ENCODE peak calls at places on chromosomes 13 and 19, in four cellular contexts. H, W, X and D are unnamed samples.

GRCh38 chr13:40193290-40194203 is 472.9 kb downstream of the FOXO1 start:
- DNase-seq in W (no peak), X (no peak), H (no peak), D (no peak)

GRCh38 chr19:17966497-17967257 is at the start of gene KCNN1:
- DNase-seq in H (no peak), W (no peak), X (peak), D (no peak)

GRCh38 chr13:43359536-43359935 is 336.1 kb downstream of the DNAJC15 start:
- DNase-seq in H (no peak), W (no peak), X (no peak), D (no peak)

GRCh38 chr19:38709671-38710415 is 34.4 kb downstream of the CAPN12 start:
- DNase-seq in W (no peak), X (no peak), H (no peak), D (no peak)

GRCh38 chr19:13396256-13397080 is 109.8 kb downstream of the CACNA1A start:
- DNase-seq in W (no peak), X (peak), H (no peak), D (peak)

GRCh38 chr19:13689050-13689449 is 75.3 kb upstream of the MRI1 start:
- DNase-seq in W (no peak), H (no peak), X (no peak), D (no peak)

GRCh38 chr19:18649371-18650047 is 12.7 kb downstream of the KLHL26 start:
- DNase-seq in X (peak), W (no peak), H (no peak), D (no peak)

GRCh38 chr13:32443111-32443510 is 15.2 kb upstream of the N4BP2L1 start:
- DNase-seq in X (peak), H (peak), W (no peak), D (no peak)

GRCh38 chr13:26425439-26426358 is 131.8 kb upstream of the WASF3 start:
- DNase-seq in H (no peak), W (no peak), X (peak), D (no peak)

GRCh38 chr19:28358604-28359003 is 854.3 kb downstream of the UQCRFS1 start:
- DNase-seq in W (no peak), H (no peak), X (no peak), D (no peak)

GRCh38 chr13:113630296-113630695 is 27.7 kb downstream of the ATP4B start:
- DNase-seq in H (no peak), X (no peak), W (no peak), D (no peak)

GRCh38 chr19:39407644-39408391 is 1.2 kb downstream of the ZFP36 start:
- DNase-seq in W (peak), X (peak), H (no peak), D (no peak)

GRCh38 chr13:96003304-96003703 is 49.9 kb downstream of the UGGT2 start:
- DNase-seq in X (peak), W (no peak), H (no peak), D (no peak)

GRCh38 chr13:48000559-48001126 is 430 bp downstream of the SUCLA2 start:
- DNase-seq in X (peak), H (no peak), W (no peak), D (no peak)

GRCh38 chr13:26050568-26051230 is 1.1 kb downstream of the SHISA2 start:
- DNase-seq in W (no peak), X (peak), H (no peak), D (no peak)

GRCh38 chr19:33300016-33300981 is 2.0 kb downstream of the CEBPA start:
- DNase-seq in W (no peak), H (no peak), X (no peak), D (no peak)

GRCh38 chr19:14407889-14408640 is 11.1 kb downstream of the DDX39A start:
- DNase-seq in X (no peak), H (no peak), W (no peak), D (no peak)

GRCh38 chr13:44806841-44807240 is 182.4 kb downstream of the NUFIP1 start:
- DNase-seq in W (no peak), X (no peak), H (no peak), D (no peak)

GRCh38 chr13:95643471-95643813 is 1.1 kb downstream of the DZIP1 start:
- DNase-seq in H (no peak), X (peak), W (no peak), D (no peak)

GRCh38 chr13:106917024-106917491 is 349.1 kb upstream of the ARGLU1 start:
- DNase-seq in W (no peak), H (no peak), X (no peak), D (no peak)

GRCh38 chr19:13623686-13624405 is 117.6 kb upstream of the CACNA1A start:
- DNase-seq in W (no peak), X (no peak), H (no peak), D (no peak)

GRCh38 chr19:57566396-57567256 is 7.0 kb upstream of the ZNF550 start:
- DNase-seq in X (peak), H (no peak), W (no peak), D (no peak)

GRCh38 chr19:45632468-45633196 is 6.6 kb downstream of the EML2 start:
- DNase-seq in W (peak), H (peak), X (peak), D (peak)

GRCh38 chr13:59094149-59094548 is 1069.6 kb downstream of the DIAPH3 start:
- DNase-seq in H (no peak), W (no peak), X (no peak), D (no peak)

GRCh38 chr13:63517376-63517775 is 2101.7 kb upstream of the PCDH20 start:
- DNase-seq in W (no peak), H (no peak), X (no peak), D (no peak)

GRCh38 chr19:10823690-10824089 is 12.3 kb downstream of the TMED1 start:
- DNase-seq in X (no peak), H (no peak), W (no peak), D (no peak)

GRCh38 chr19:42850981-42851717 is 28.4 kb downstream of the PSG1 start:
- DNase-seq in W (no peak), H (no peak), X (no peak), D (no peak)

GRCh38 chr19:55640577-55641375 is at the start of gene ZNF580:
- DNase-seq in X (peak), W (peak), H (peak), D (no peak)

GRCh38 chr19:35363711-35364425 is 5.6 kb downstream of the FFAR3 start:
- DNase-seq in H (no peak), W (no peak), X (no peak), D (no peak)

GRCh38 chr19:15191982-15192381 is 8.8 kb downstream of the NOTCH3 start:
- DNase-seq in W (no peak), X (no peak), H (no peak), D (no peak)

GRCh38 chr13:114088863-114089262 is 43.6 kb downstream of the RASA3 start:
- DNase-seq in W (no peak), H (no peak), X (no peak), D (peak)

GRCh38 chr19:47049307-47049700 is 880 bp upstream of the TMEM160 start:
- DNase-seq in W (no peak), X (peak), H (no peak), D (no peak)

GRCh38 chr13:99442273-99442895 is 58.9 kb upstream of the TM9SF2 start:
- DNase-seq in W (no peak), H (peak), X (peak), D (no peak)

GRCh38 chr19:18284710-18285430 is 3.4 kb upstream of the JUND start:
- DNase-seq in X (no peak), H (no peak), W (no peak), D (no peak)

GRCh38 chr13:40363653-40364052 is 302.8 kb downstream of the FOXO1 start:
- DNase-seq in X (no peak), W (no peak), H (no peak), D (no peak)